ENCODE peak calls at places on chromosomes 4 and X, in seven cellular contexts. One of them, this sample, is unnamed.

GRCh38 chrX:124342174-124342867 is 4.0 kb upstream of the SH2D1A start:
- DNase-seq in SK-N-SH: no peak
- DNase-seq in K562: no peak
- DNase-seq in HCT116: no peak
- DNase-seq in GM12878: no peak
- DNase-seq in HepG2: no peak
- DNase-seq in H1: no peak
- DNase-seq in this sample: no peak

GRCh38 chrX:47311857-47312774 is 58.3 kb upstream of the ZNF157 start:
- DNase-seq in SK-N-SH: peak; percentile 44
- DNase-seq in K562: peak; percentile 43
- DNase-seq in HCT116: peak; percentile 35
- DNase-seq in GM12878: no peak
- DNase-seq in HepG2: peak; percentile 45
- DNase-seq in H1: no peak
- DNase-seq in this sample: peak; percentile 82

GRCh38 chr4:17448689-17449088 is 63.2 kb downstream of the QDPR start:
- DNase-seq in SK-N-SH: no peak
- DNase-seq in K562: no peak
- DNase-seq in HCT116: no peak
- DNase-seq in GM12878: no peak
- DNase-seq in HepG2: no peak
- DNase-seq in H1: no peak
- DNase-seq in this sample: no peak

GRCh38 chr4:24915121-24915922 is 2.5 kb upstream of the CCDC149 start:
- DNase-seq in SK-N-SH: no peak
- DNase-seq in K562: no peak
- DNase-seq in HCT116: no peak
- DNase-seq in GM12878: no peak
- DNase-seq in HepG2: peak; percentile 6
- DNase-seq in H1: no peak
- DNase-seq in this sample: peak; percentile 52

GRCh38 chr4:170089743-170090666 is at the start of gene AADAT:
- DNase-seq in SK-N-SH: peak; percentile 97
- DNase-seq in K562: peak; percentile 41
- DNase-seq in HCT116: peak; percentile 73
- DNase-seq in GM12878: no peak
- DNase-seq in HepG2: peak; percentile 81
- DNase-seq in H1: peak; percentile 60
- DNase-seq in this sample: peak; percentile 37

GRCh38 chr4:122576261-122577188 is 44.3 kb downstream of the IL21 start:
- DNase-seq in SK-N-SH: peak; percentile 16
- DNase-seq in K562: peak; percentile 27
- DNase-seq in HCT116: peak; percentile 36
- DNase-seq in GM12878: no peak
- DNase-seq in HepG2: peak; percentile 46
- DNase-seq in H1: no peak
- DNase-seq in this sample: no peak

GRCh38 chrX:104288269-104288668 is 33.5 kb upstream of the ESX1 start:
- DNase-seq in SK-N-SH: no peak
- DNase-seq in K562: no peak
- DNase-seq in HCT116: no peak
- DNase-seq in GM12878: no peak
- DNase-seq in HepG2: no peak
- DNase-seq in H1: peak; percentile 21
- DNase-seq in this sample: no peak

GRCh38 chr4:147195386-147195785 is 249.7 kb upstream of the TTC29 start:
- DNase-seq in SK-N-SH: no peak
- DNase-seq in K562: no peak
- DNase-seq in HCT116: no peak
- DNase-seq in GM12878: no peak
- DNase-seq in HepG2: no peak
- DNase-seq in H1: no peak
- DNase-seq in this sample: no peak

GRCh38 chr4:182447938-182448280 is 204.7 kb downstream of the TENM3 start:
- DNase-seq in SK-N-SH: no peak
- DNase-seq in K562: no peak
- DNase-seq in HCT116: no peak
- DNase-seq in GM12878: no peak
- DNase-seq in HepG2: no peak
- DNase-seq in H1: no peak
- DNase-seq in this sample: no peak

GRCh38 chr4:61431131-61431530 is 231.0 kb downstream of the ADGRL3 start:
- DNase-seq in SK-N-SH: no peak
- DNase-seq in K562: no peak
- DNase-seq in HCT116: no peak
- DNase-seq in GM12878: no peak
- DNase-seq in HepG2: no peak
- DNase-seq in H1: no peak
- DNase-seq in this sample: no peak

GRCh38 chr4:184329235-184330007 is 111.7 kb upstream of the ENPP6 start:
- DNase-seq in SK-N-SH: no peak
- DNase-seq in K562: no peak
- DNase-seq in HCT116: no peak
- DNase-seq in GM12878: no peak
- DNase-seq in HepG2: no peak
- DNase-seq in H1: no peak
- DNase-seq in this sample: no peak

GRCh38 chr4:185280608-185281007 is 71.2 kb downstream of the SNX25 start:
- DNase-seq in SK-N-SH: no peak
- DNase-seq in K562: no peak
- DNase-seq in HCT116: no peak
- DNase-seq in GM12878: no peak
- DNase-seq in HepG2: no peak
- DNase-seq in H1: no peak
- DNase-seq in this sample: no peak

GRCh38 chr4:83618431-83618830 is 82.5 kb downstream of the GPAT3 start:
- DNase-seq in SK-N-SH: no peak
- DNase-seq in K562: peak; percentile 19
- DNase-seq in HCT116: peak; percentile 52
- DNase-seq in GM12878: no peak
- DNase-seq in HepG2: peak; percentile 87
- DNase-seq in H1: no peak
- DNase-seq in this sample: peak; percentile 6

GRCh38 chrX:134547047-134547679 is 87.2 kb downstream of the HPRT1 start:
- DNase-seq in SK-N-SH: no peak
- DNase-seq in K562: no peak
- DNase-seq in HCT116: no peak
- DNase-seq in GM12878: no peak
- DNase-seq in HepG2: no peak
- DNase-seq in H1: no peak
- DNase-seq in this sample: no peak

GRCh38 chr4:37604464-37604863 is 81.7 kb downstream of the RELL1 start:
- DNase-seq in SK-N-SH: no peak
- DNase-seq in K562: no peak
- DNase-seq in HCT116: peak; percentile 37
- DNase-seq in GM12878: no peak
- DNase-seq in HepG2: no peak
- DNase-seq in H1: no peak
- DNase-seq in this sample: peak; percentile 47

GRCh38 chr4:175827510-175827909 is 15.4 kb upstream of the GPM6A start:
- DNase-seq in SK-N-SH: no peak
- DNase-seq in K562: no peak
- DNase-seq in HCT116: no peak
- DNase-seq in GM12878: no peak
- DNase-seq in HepG2: no peak
- DNase-seq in H1: no peak
- DNase-seq in this sample: no peak

GRCh38 chr4:122831515-122832196 is 5.0 kb downstream of the FGF2 start:
- DNase-seq in SK-N-SH: no peak
- DNase-seq in K562: no peak
- DNase-seq in HCT116: no peak
- DNase-seq in GM12878: no peak
- DNase-seq in HepG2: no peak
- DNase-seq in H1: no peak
- DNase-seq in this sample: no peak

GRCh38 chr4:5448286-5448685 is 260.1 kb downstream of the EVC2 start:
- DNase-seq in SK-N-SH: no peak
- DNase-seq in K562: no peak
- DNase-seq in HCT116: no peak
- DNase-seq in GM12878: no peak
- DNase-seq in HepG2: no peak
- DNase-seq in H1: no peak
- DNase-seq in this sample: no peak

GRCh38 chrX:153565996-153566580 is 32.9 kb downstream of the CCNQ start:
- DNase-seq in SK-N-SH: no peak
- DNase-seq in K562: peak; percentile 40
- DNase-seq in HCT116: no peak
- DNase-seq in GM12878: no peak
- DNase-seq in HepG2: no peak
- DNase-seq in H1: no peak
- DNase-seq in this sample: no peak

GRCh38 chrX:20515841-20516461 is 249.2 kb upstream of the RPS6KA3 start:
- DNase-seq in SK-N-SH: no peak
- DNase-seq in K562: no peak
- DNase-seq in HCT116: peak; percentile 73
- DNase-seq in GM12878: peak; percentile 53
- DNase-seq in HepG2: peak; percentile 23
- DNase-seq in H1: no peak
- DNase-seq in this sample: no peak

GRCh38 chr4:76449824-76450223 is 14.8 kb downstream of the SHROOM3 start:
- DNase-seq in SK-N-SH: no peak
- DNase-seq in K562: no peak
- DNase-seq in HCT116: no peak
- DNase-seq in GM12878: no peak
- DNase-seq in HepG2: no peak
- DNase-seq in H1: no peak
- DNase-seq in this sample: no peak

DNA sequence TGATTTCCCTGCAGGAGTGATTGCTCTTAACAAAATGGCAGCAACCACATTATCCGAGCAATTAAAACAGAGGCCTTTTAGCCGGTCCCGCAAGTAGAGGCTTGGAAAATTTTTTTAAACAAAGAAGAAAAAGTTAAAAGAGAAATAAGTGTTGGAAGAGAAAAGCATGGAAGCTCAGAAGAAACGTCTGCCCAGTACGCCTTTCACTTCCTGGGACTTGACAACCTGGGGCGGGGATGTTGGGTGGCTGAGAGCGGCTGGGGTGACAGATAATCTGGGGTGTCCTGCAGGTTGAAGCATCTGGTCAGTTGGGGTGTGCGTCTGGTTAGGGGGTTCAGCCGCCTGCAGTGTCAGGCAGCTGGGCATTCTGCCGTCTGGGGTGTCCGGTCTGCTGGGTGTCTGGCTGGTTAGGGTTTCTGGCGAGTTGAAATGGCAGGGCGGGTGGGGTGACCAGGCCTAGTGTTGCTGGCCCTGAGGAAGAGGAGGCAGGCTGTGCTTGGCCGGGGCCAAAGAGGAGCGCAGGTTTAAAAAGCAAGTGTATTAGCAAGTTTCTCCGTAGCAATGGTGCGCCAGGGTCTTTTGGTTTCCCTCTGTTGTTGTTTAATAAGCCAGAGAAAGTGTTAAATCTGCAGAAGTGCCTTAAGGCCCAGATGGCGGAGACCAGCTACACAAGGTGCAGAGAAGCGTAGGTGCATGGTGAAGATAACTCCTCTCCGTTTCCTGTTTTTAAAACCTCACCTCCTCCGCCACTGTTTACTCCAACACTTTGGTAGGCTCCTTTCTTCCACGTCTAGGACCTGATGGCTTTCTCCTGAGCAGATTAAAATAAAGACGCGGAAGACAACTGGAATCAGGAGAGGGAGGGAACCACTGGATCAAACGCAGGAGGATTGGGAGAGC is 5.6 kb downstream of the HAND2 start:
- DNase-seq in SK-N-SH: peak; percentile 42
- DNase-seq in K562: no peak
- DNase-seq in HCT116: no peak
- DNase-seq in GM12878: no peak
- DNase-seq in HepG2: no peak
- DNase-seq in H1: no peak
- DNase-seq in this sample: no peak
- TF ChIP-seq JUND in SK-N-SH: no peak
- TF ChIP-seq JUND in K562: no peak
- TF ChIP-seq JUND in HCT116: no peak
- TF ChIP-seq JUND in GM12878: no peak
- TF ChIP-seq JUND in HepG2: no peak
- TF ChIP-seq JUND in H1: no peak
- TF ChIP-seq JUND in this sample: no peak

DNA sequence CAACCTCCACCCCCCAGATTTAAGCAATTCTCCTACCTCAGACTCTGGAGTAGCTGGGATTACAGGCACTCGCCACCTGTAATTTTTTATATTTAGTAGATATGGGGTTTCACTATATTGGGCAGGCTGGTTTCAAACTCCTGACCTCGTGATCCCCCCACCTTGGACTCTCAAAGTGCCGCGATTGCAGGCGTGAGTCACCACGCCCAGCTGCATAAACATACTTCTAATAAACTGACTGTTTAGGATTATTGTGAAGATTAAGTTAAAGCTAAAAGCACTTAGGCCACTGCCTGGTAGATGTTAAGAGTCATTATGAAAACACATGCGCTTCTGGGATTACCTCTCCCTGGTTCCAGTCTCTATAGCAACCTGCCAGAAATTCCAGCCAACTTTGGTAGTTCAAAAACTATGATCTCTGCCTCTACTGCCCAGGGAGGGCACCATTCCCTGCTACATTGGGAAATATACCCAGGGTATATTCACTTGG is 30.2 kb upstream of the GRIA3 start:
- DNase-seq in SK-N-SH: no peak
- DNase-seq in K562: no peak
- DNase-seq in HCT116: no peak
- DNase-seq in GM12878: no peak
- DNase-seq in HepG2: no peak
- DNase-seq in H1: no peak
- DNase-seq in this sample: no peak
- TF ChIP-seq JUND in SK-N-SH: no peak
- TF ChIP-seq JUND in K562: no peak
- TF ChIP-seq JUND in HCT116: no peak
- TF ChIP-seq JUND in GM12878: no peak
- TF ChIP-seq JUND in HepG2: no peak
- TF ChIP-seq JUND in H1: no peak
- TF ChIP-seq JUND in this sample: no peak

GRCh38 chr4:97978791-97979488 is 164.3 kb downstream of the STPG2 start:
- DNase-seq in SK-N-SH: no peak
- DNase-seq in K562: no peak
- DNase-seq in HCT116: no peak
- DNase-seq in GM12878: no peak
- DNase-seq in HepG2: no peak
- DNase-seq in H1: no peak
- DNase-seq in this sample: no peak

GRCh38 chr4:97987019-97987648 is 156.1 kb downstream of the STPG2 start:
- DNase-seq in SK-N-SH: peak; percentile 41
- DNase-seq in K562: no peak
- DNase-seq in HCT116: peak; percentile 44
- DNase-seq in GM12878: no peak
- DNase-seq in HepG2: peak; percentile 4
- DNase-seq in H1: no peak
- DNase-seq in this sample: peak; percentile 0

GRCh38 chr4:97990409-97990808 is 152.9 kb downstream of the STPG2 start:
- DNase-seq in SK-N-SH: no peak
- DNase-seq in K562: no peak
- DNase-seq in HCT116: no peak
- DNase-seq in GM12878: no peak
- DNase-seq in HepG2: no peak
- DNase-seq in H1: no peak
- DNase-seq in this sample: no peak

GRCh38 chr4:97984545-97985131 is 158.6 kb downstream of the STPG2 start:
- DNase-seq in SK-N-SH: no peak
- DNase-seq in K562: no peak
- DNase-seq in HCT116: peak; percentile 6
- DNase-seq in GM12878: no peak
- DNase-seq in HepG2: no peak
- DNase-seq in H1: no peak
- DNase-seq in this sample: peak; percentile 9
- TF ChIP-seq JUND in SK-N-SH: no peak
- TF ChIP-seq JUND in K562: no peak
- TF ChIP-seq JUND in HCT116: no peak
- TF ChIP-seq JUND in GM12878: no peak
- TF ChIP-seq JUND in HepG2: no peak
- TF ChIP-seq JUND in H1: no peak
- TF ChIP-seq JUND in this sample: no peak

GRCh38 chrX:39582091-39582490 is 515.7 kb downstream of the BCOR start:
- DNase-seq in SK-N-SH: no peak
- DNase-seq in K562: no peak
- DNase-seq in HCT116: peak; percentile 7
- DNase-seq in GM12878: no peak
- DNase-seq in HepG2: no peak
- DNase-seq in H1: no peak
- DNase-seq in this sample: no peak
- TF ChIP-seq JUND in SK-N-SH: no peak
- TF ChIP-seq JUND in K562: no peak
- TF ChIP-seq JUND in HCT116: peak; percentile 17
- TF ChIP-seq JUND in GM12878: no peak
- TF ChIP-seq JUND in HepG2: no peak
- TF ChIP-seq JUND in H1: no peak
- TF ChIP-seq JUND in this sample: peak; percentile 47